ENCODE peak calls at places on chromosomes 1 and 21, in four cellular contexts. B is uterus; Y is CD8-positive, alpha-beta T cell; I is A673. A is an unnamed sample.

GRCh38 chr1:231803353-231803752 is 176.8 kb downstream of the DISC1 start:
- DNase-seq in B (no peak), I (no peak), Y (no peak), A (no peak)

GRCh38 chr1:238951809-238952208 is 434.6 kb upstream of the CHRM3 start:
- DNase-seq in Y (no peak), I (peak; percentile 20), B (no peak), A (no peak)

GRCh38 chr1:2427976-2428375 is 15.6 kb upstream of the PEX10 start:
- DNase-seq in I (no peak), Y (no peak), B (no peak), A (no peak)

GRCh38 chr1:153399401-153400055 is 8.7 kb upstream of the S100A8 start:
- DNase-seq in B (no peak), Y (no peak), I (no peak), A (no peak)

GRCh38 chr1:234691567-234691966 is 81.6 kb upstream of the IRF2BP2 start:
- DNase-seq in I (no peak), Y (no peak), B (no peak), A (no peak)

GRCh38 chr1:25787477-25788043 is 12.4 kb upstream of the SELENON start:
- DNase-seq in I (no peak), Y (no peak), B (no peak), A (no peak)

GRCh38 chr1:159172599-159173291 is 1.3 kb downstream of the CADM3 start:
- DNase-seq in Y (no peak), I (no peak), B (no peak), A (no peak)

GRCh38 chr1:109269981-109270622 is 12.8 kb downstream of the PSRC1 start:
- DNase-seq in I (no peak), Y (no peak), B (no peak), A (no peak)

GRCh38 chr1:192485692-192486436 is 89.7 kb upstream of the RGS1 start:
- DNase-seq in B (peak; percentile 75), I (peak; percentile 39), Y (no peak), A (peak; percentile 98)

DNA sequence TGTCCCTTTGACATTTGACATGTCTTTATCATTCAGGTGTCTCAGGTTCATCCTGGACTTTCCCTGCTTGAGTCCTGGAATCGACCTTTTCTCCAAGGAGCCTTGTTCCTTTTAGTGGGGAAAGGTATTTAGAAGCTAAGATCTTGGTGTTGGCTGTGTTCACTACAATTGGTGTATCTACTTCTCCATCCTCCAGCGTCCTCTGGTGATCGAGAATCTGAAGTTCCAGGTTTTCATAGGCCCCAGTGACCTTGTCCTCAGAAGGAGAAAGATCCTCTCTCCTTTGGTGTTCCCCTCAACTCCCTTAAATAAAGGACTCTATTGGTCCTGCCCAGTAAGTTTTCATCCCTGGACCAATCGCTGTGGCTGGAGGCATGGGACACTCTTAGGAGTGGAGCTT is 22.1 kb downstream of the MROH7 start:
- DNase-seq in Y (no peak), I (no peak), B (no peak), A (no peak)
- TF ChIP-seq CTCF in Y (no peak), I (peak; percentile 22), B (no peak), A (no peak)

DNA sequence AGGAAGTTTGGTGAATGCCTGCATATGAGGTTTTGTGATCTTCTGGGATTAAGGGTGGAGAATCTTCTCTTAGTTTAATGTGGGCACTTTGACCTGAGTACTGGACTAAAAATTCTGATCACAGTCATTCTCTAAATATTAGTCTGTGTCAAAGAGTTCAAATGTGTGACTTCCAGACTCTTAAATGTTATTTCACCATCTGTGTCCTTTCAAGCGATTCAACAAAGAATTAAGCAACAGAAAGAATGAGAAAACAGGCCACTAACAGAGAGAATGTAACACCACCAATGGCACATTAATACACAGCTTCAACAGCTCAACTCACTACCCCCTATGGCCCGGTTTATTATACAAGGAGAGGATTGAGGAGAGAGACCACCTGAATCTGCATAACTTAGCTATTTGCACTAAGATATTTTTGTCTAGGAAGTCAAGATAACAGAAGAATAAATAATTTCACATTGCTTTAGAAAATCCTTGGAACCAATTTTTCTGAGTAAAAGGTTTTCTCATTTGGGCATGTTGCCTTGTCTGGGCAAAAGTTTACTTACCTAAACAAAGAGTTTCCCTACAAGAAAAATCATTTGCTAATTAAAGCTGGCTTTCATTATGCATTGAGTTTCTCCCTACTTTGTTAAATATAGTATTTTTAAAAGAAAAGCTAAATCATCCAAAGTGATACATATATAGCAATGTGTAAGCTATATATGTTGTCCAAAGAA is 1313.7 kb downstream of the NCAM2 start:
- DNase-seq in Y (no peak), I (no peak), B (no peak), A (no peak)
- H3K9me3 ChIP-seq in Y (no peaks in the 10 kb centered on the region), I (peaks cover 6% of the 10 kb centered on the region), B (no peaks in the 10 kb centered on the region), A (peaks cover 3% of the 10 kb centered on the region)

GRCh38 chr1:9985001-9985400 is 12.0 kb upstream of the RBP7 start:
- DNase-seq in B (no peak), Y (no peak), I (no peak), A (peak; percentile 15)

GRCh38 chr1:9989773-9990172 is 7.3 kb upstream of the RBP7 start:
- DNase-seq in B (no peak), I (no peak), Y (no peak), A (no peak)

GRCh38 chr1:9984253-9984652 is 12.8 kb upstream of the RBP7 start:
- DNase-seq in Y (no peak), I (no peak), B (no peak), A (no peak)
- H3K27ac ChIP-seq in Y (no peak overlapping the region), I (no peak overlapping the region), B (no peak overlapping the region), A (no peak overlapping the region)

DNA sequence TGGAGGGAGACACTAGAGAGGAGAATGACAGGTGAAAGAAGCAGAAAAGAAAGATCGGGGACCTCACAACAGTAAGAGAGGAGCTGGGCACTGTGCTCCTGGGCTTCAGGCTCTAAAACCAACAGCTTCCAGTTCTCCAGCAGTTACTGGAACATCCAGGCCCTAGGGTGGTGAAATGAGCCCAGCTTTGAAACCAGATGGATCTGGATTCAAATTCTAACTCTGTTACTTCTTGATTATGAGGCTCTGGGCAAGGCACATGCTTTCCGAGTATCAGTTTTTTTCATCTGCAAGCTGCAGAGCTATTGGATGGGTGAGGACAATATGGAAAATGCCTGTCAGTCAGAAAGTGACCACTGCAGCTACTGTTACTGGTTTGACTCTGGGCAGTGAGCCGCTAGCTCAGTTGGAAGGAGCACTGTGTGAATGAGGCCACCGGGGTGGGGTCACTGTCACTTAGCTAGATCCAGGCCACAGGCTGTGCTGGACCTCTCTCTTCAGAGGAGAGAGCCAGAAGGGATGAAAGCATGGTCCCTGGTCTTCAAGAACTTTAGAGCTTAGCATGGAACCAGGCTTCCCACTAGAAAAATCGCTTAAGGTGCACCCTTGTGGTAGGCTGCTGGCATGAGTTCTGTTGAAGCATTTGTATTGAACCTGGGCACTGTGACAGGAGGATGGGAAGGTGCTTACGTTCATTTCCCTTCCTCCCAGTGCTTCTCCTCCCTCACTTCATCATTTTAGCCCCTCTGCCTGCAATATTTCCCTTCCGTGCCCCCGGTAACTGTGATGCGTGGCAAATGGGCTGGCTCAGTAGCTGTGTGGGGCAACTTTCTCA is 12.2 kb downstream of the PLEKHO1 start:
- DNase-seq in B (peak; percentile 22), I (peak; percentile 52), Y (no peak), A (no peak)
- TF ChIP-seq CTCF in B (no peak), I (peak; percentile 27), Y (peak; percentile 20), A (peak; percentile 8)

DNA sequence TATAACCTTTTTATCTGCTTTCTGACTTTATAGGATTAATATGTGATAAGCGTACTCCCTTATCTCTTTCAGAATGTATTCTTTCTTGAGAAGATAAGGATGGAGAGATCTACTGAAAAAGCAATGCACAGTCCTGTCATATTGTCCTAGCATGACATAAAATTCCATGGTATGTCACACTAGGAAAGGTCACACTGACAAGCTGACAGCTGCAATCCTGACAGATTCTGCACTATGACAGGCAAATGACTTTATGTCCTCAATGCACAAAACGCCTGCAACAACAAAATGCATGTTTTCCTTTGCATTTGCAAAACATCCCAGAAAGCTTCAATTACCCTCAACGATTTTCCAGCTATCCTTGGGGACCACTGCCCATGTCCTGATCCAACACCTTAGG is 393.8 kb downstream of the DSCAM start:
- DNase-seq in Y (no peak), B (no peak), I (no peak), A (no peak)
- H3K9me3 ChIP-seq in Y (no peaks in the 10 kb centered on the region), B (no peaks in the 10 kb centered on the region), I (peaks cover 23% of the 10 kb centered on the region), A (peaks cover 7% of the 10 kb centered on the region)